ENCODE peak calls at places on chromosomes 13 and 19, in four cellular contexts. B, P, H and J are unnamed samples.

GRCh38 chr19:32456406-32456805 is 50.8 kb downstream of the DPY19L3 start:
- DNase-seq in H (no peak), P (no peak), B (no peak), J (no peak)

GRCh38 chr13:24654741-24655140 is 25.5 kb upstream of the ATP12A start:
- DNase-seq in P (no peak), H (peak; percentile 24), B (no peak), J (no peak)

GRCh38 chr19:34662919-34663318 is 14.0 kb downstream of the SCGB2B2 start:
- DNase-seq in B (peak; percentile 61), H (no peak), P (no peak), J (no peak)

GRCh38 chr19:56405062-56405461 is 930 bp downstream of the ZNF583 start:
- DNase-seq in P (no peak), B (no peak), H (no peak), J (no peak)

GRCh38 chr13:59782696-59783095 is 381.0 kb downstream of the DIAPH3 start:
- DNase-seq in P (no peak), H (no peak), B (no peak), J (no peak)

GRCh38 chr19:55467236-55468053 is 2.9 kb upstream of the C19orf85 start:
- DNase-seq in B (peak; percentile 45), P (no peak), H (no peak), J (no peak)

GRCh38 chr13:31122143-31122542 is 39.6 kb downstream of the HSPH1 start:
- DNase-seq in H (no peak), P (no peak), B (no peak), J (no peak)

GRCh38 chr13:35789335-35790166 is 313.1 kb upstream of the MAB21L1 start:
- DNase-seq in B (peak; percentile 51), P (no peak), H (no peak), J (no peak)

GRCh38 chr13:61935710-61936109 is 520.1 kb upstream of the PCDH20 start:
- DNase-seq in H (no peak), B (no peak), P (no peak), J (no peak)

GRCh38 chr13:92950771-92951170 is 275.8 kb upstream of the GPC6 start:
- DNase-seq in P (no peak), B (no peak), H (no peak), J (no peak)

GRCh38 chr19:46350758-46351159 is 3.9 kb downstream of the PPP5C start:
- DNase-seq in B (peak; percentile 80), P (no peak), H (no peak), J (no peak)

GRCh38 chr19:5108123-5108613 is 139.3 kb downstream of the KDM4B start:
- DNase-seq in H (no peak), P (no peak), B (no peak), J (no peak)
- TF ChIP-seq CTCF in H (no peak), P (no peak), B (no peak), J (no peak)

GRCh38 chr19:35908977-35909683 is 1.0 kb upstream of the TYROBP start:
- DNase-seq in B (peak; percentile 98), H (no peak), P (no peak), J (no peak)

GRCh38 chr19:35905178-35905727 is 2.8 kb downstream of the TYROBP start:
- DNase-seq in H (no peak), P (no peak), B (peak; percentile 18), J (no peak)

GRCh38 chr19:35908010-35908441 is at the start of gene TYROBP:
- DNase-seq in P (no peak), H (no peak), B (peak; percentile 67), J (no peak)

GRCh38 chr19:35909684-35910035 is 1.6 kb upstream of the TYROBP start:
- DNase-seq in P (no peak), B (no peak), H (no peak), J (no peak)

GRCh38 chr19:35907377-35907745 is 734 bp downstream of the TYROBP start:
- DNase-seq in P (no peak), B (no peak), H (no peak), J (no peak)
- H3K4me3 ChIP-seq in P (no peak overlapping the region), B (peak overlapping the region; percentile 44), H (no peak overlapping the region), J (no peak overlapping the region)

DNA sequence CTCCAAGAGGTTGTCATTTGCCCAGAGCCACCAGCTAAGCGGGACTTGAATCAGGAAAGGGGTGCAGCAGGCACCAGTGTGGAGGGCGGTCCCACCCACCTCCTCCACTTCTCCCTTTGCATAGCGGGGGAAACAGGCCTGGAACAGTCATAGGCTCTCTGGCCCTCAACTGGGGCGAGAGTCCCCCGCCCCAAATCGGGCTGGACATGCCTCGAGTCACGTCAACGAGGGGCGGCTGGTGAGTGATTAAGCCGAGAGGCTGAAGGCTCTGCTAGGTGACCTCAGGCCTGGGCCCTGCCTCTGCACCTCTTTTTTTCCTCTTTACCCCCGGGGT is 398 bp upstream of the ARRDC2 start:
- DNase-seq in P (no peak), H (no peak), B (no peak), J (no peak)
- TF ChIP-seq CTCF in P (no peak), H (no peak), B (no peak), J (no peak)

GRCh38 chr13:112894423-112894672 is 74.7 kb upstream of the MCF2L start:
- DNase-seq in B (peak; percentile 49), H (no peak), P (no peak), J (no peak)
- H3K4me3 ChIP-seq in B (no peak overlapping the region), H (no peak overlapping the region), P (peak overlapping the region; percentile 9), J (peak overlapping the region; percentile 82)

DNA sequence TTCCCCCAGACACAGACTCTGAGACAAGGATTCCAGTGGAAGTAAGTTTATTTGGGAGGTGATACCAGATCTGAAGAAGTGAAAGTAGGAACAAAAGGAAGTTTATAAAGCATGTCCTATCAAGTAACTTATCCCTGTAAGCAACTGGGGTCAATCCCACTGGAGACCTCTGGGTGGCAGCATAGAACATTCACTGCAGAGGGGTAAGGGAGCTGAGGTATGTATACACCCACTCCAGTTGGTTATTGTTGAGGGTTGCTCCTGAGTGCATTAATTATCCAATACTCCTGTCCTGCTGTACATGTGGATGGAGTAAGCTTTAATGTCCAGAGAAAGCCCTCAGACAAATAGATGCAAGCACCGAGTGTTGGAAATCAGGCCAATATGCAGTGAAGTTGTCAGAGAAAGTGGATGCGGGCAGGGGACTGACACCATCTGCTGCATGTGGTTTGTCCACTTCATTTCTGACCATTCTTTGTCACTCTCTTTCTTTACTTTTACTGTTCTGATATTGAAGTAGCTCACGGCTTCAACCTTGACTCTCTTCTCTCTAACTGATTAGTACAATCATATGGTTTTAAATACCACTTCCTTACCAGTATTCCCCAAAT is 46.7 kb downstream of the NOTCH3 start:
- DNase-seq in B (peak; percentile 68), H (no peak), P (no peak), J (no peak)
- TF ChIP-seq CTCF in B (peak; percentile 78), H (peak; percentile 67), P (peak; percentile 66), J (peak; percentile 71)

DNA sequence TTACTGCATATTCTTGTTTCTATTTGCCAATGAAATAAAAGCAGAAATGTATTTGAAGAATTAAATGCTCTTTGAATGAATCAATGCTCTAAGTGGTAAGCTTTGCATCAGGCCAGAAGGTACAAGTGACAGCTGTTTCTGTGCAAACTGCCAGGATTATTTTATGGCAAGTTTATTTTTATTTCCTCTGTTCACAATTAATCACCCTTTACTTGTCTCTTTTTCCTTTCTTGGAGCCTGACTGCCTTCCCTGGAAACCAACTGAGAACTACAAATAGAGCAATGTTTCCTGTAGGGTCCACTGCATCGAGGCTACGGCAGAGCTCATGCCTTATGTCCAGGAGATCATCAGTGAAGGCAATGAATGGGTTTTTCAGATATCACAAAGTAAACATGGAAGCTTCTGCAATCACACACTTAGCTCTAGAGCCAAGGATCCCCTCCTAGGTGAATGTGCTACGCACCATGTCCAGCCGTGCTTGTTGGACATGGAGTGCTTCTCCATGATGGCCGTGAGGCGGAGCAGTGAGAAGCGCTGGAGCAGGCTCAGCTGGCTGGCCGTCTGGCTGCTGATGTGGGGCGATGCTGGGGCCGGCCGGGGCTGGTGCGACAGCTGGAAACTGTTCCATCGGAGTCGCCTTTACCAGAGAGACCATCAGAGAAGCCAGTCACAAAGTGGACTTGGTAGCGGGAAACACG is 110.8 kb downstream of the KL start:
- DNase-seq in P (peak; percentile 18), H (no peak), B (no peak), J (no peak)
- H3K4me3 ChIP-seq in P (no peak overlapping the region), H (no peak overlapping the region), B (no peak overlapping the region), J (no peak overlapping the region)

GRCh38 chr19:41228486-41228885 is 9.5 kb downstream of the AXL start:
- DNase-seq in P (no peak), B (no peak), H (no peak), J (no peak)

GRCh38 chr19:41226874-41227390 is 7.9 kb downstream of the AXL start:
- DNase-seq in P (no peak), B (no peak), H (no peak), J (no peak)

GRCh38 chr19:41224632-41225031 is 5.6 kb downstream of the AXL start:
- DNase-seq in P (no peak), H (no peak), B (no peak), J (no peak)

GRCh38 chr19:41225238-41226052 is 6.4 kb downstream of the AXL start:
- DNase-seq in P (peak; percentile 98), H (peak; percentile 99), B (peak; percentile 85), J (peak; percentile 90)

DNA sequence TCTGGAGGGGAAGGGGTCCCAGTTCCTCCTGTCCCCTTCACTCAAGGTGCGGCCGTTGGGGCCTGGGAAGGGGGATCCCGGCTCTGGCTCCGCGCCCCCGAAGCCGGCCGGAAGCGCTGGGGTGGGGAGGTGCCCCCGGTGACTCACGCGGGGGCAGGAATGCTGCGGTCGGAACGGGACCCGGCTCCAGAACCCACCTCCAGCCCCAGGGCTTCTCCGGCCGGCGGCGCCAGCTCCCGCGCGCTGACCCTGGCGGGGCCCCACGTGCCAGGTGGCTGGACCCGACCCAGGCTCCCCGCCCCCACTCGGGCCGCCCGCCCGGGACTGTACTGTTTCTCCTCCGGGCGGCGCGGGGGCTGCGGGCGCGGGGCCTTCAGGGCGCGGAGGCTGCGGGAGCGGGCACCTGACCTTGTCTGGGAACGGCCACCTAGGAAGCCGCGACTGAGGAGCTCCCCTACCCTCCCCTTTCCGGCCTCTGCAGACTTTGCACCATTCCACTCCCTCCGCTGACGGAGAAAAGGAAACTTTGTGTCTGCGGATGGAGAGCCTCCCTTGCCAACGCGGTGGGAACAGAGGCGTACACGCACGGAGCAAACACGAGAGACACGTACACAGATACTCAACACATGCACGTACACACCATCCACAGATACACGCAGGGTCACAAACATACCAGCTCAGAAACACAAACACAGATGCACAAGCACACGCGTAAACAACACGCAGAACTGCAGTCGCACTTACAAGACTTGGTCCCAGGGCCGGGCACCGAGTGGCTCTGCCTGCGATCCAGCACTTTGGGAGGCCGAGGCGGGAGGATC is 7.2 kb downstream of the AXL start:
- DNase-seq in H (peak; percentile 67), P (peak; percentile 26), B (peak; percentile 81), J (no peak)
- TF ChIP-seq CTCF in H (no peak), P (no peak), B (no peak), J (no peak)